ENCODE peak calls at places on chromosomes 11 and 22, in seven cellular contexts. One of them, this sample, is unnamed.

GRCh38 chr11:133726576-133726975 is 118.7 kb downstream of the SPATA19 start:
- DNase-seq in stimulated activated CD4-positive, alpha-beta T cell treated with anti-CD3 and anti-CD28 coated beads, Interleukin-4, amount 100 ng/mL, for 48 hours: no peak
- DNase-seq in Panc1: no peak
- DNase-seq in MG63: no peak
- DNase-seq in CD4-positive, alpha-beta T cell: no peak
- DNase-seq in RPMI7951: no peak
- DNase-seq in fibroblast of the aortic adventitia: no peak
- DNase-seq in this sample: no peak

GRCh38 chr11:16893456-16894076 is 120.6 kb downstream of the PLEKHA7 start:
- DNase-seq in stimulated activated CD4-positive, alpha-beta T cell treated with anti-CD3 and anti-CD28 coated beads, Interleukin-4, amount 100 ng/mL, for 48 hours: no peak
- DNase-seq in Panc1: no peak
- DNase-seq in MG63: no peak
- DNase-seq in CD4-positive, alpha-beta T cell: no peak
- DNase-seq in RPMI7951: no peak
- DNase-seq in fibroblast of the aortic adventitia: no peak
- DNase-seq in this sample: no peak

GRCh38 chr11:45213316-45213665 is 66.9 kb downstream of the PRDM11 start:
- DNase-seq in stimulated activated CD4-positive, alpha-beta T cell treated with anti-CD3 and anti-CD28 coated beads, Interleukin-4, amount 100 ng/mL, for 48 hours: no peak
- DNase-seq in Panc1: no peak
- DNase-seq in MG63: no peak
- DNase-seq in CD4-positive, alpha-beta T cell: no peak
- DNase-seq in RPMI7951: no peak
- DNase-seq in fibroblast of the aortic adventitia: no peak
- DNase-seq in this sample: no peak

GRCh38 chr11:102114032-102114431 is 3.8 kb downstream of the YAP1 start:
- DNase-seq in stimulated activated CD4-positive, alpha-beta T cell treated with anti-CD3 and anti-CD28 coated beads, Interleukin-4, amount 100 ng/mL, for 48 hours: no peak
- DNase-seq in Panc1: no peak
- DNase-seq in MG63: no peak
- DNase-seq in CD4-positive, alpha-beta T cell: no peak
- DNase-seq in RPMI7951: no peak
- DNase-seq in fibroblast of the aortic adventitia: no peak
- DNase-seq in this sample: no peak

GRCh38 chr11:2092464-2092910 is 46.7 kb downstream of the IGF2 start:
- DNase-seq in stimulated activated CD4-positive, alpha-beta T cell treated with anti-CD3 and anti-CD28 coated beads, Interleukin-4, amount 100 ng/mL, for 48 hours: no peak
- DNase-seq in Panc1: no peak
- DNase-seq in MG63: no peak
- DNase-seq in CD4-positive, alpha-beta T cell: no peak
- DNase-seq in RPMI7951: no peak
- DNase-seq in fibroblast of the aortic adventitia: no peak
- DNase-seq in this sample: no peak

GRCh38 chr11:28026634-28027290 is 81.2 kb downstream of the KIF18A start:
- DNase-seq in stimulated activated CD4-positive, alpha-beta T cell treated with anti-CD3 and anti-CD28 coated beads, Interleukin-4, amount 100 ng/mL, for 48 hours: no peak
- DNase-seq in Panc1: no peak
- DNase-seq in MG63: no peak
- DNase-seq in CD4-positive, alpha-beta T cell: no peak
- DNase-seq in RPMI7951: no peak
- DNase-seq in fibroblast of the aortic adventitia: no peak
- DNase-seq in this sample: no peak

GRCh38 chr22:30733081-30733680 is 38.5 kb downstream of the OSBP2 start:
- DNase-seq in stimulated activated CD4-positive, alpha-beta T cell treated with anti-CD3 and anti-CD28 coated beads, Interleukin-4, amount 100 ng/mL, for 48 hours: no peak
- DNase-seq in Panc1: no peak
- DNase-seq in MG63: peak
- DNase-seq in CD4-positive, alpha-beta T cell: no peak
- DNase-seq in RPMI7951: peak
- DNase-seq in fibroblast of the aortic adventitia: peak
- DNase-seq in this sample: peak

GRCh38 chr22:36965716-36966115 is 52.3 kb downstream of the CSF2RB start:
- DNase-seq in stimulated activated CD4-positive, alpha-beta T cell treated with anti-CD3 and anti-CD28 coated beads, Interleukin-4, amount 100 ng/mL, for 48 hours: no peak
- DNase-seq in Panc1: no peak
- DNase-seq in MG63: no peak
- DNase-seq in CD4-positive, alpha-beta T cell: no peak
- DNase-seq in RPMI7951: no peak
- DNase-seq in fibroblast of the aortic adventitia: no peak
- DNase-seq in this sample: no peak

GRCh38 chr22:46721716-46722115 is 16.3 kb downstream of the CERK start:
- DNase-seq in stimulated activated CD4-positive, alpha-beta T cell treated with anti-CD3 and anti-CD28 coated beads, Interleukin-4, amount 100 ng/mL, for 48 hours: no peak
- DNase-seq in Panc1: no peak
- DNase-seq in MG63: no peak
- DNase-seq in CD4-positive, alpha-beta T cell: no peak
- DNase-seq in RPMI7951: no peak
- DNase-seq in fibroblast of the aortic adventitia: no peak
- DNase-seq in this sample: no peak

GRCh38 chr11:44016129-44016528 is 31.7 kb upstream of the ACCSL start:
- DNase-seq in stimulated activated CD4-positive, alpha-beta T cell treated with anti-CD3 and anti-CD28 coated beads, Interleukin-4, amount 100 ng/mL, for 48 hours: no peak
- DNase-seq in Panc1: no peak
- DNase-seq in MG63: peak
- DNase-seq in CD4-positive, alpha-beta T cell: no peak
- DNase-seq in RPMI7951: peak
- DNase-seq in fibroblast of the aortic adventitia: peak
- DNase-seq in this sample: peak

GRCh38 chr11:111748035-111748804 is 18.0 kb downstream of the PPP2R1B start:
- DNase-seq in stimulated activated CD4-positive, alpha-beta T cell treated with anti-CD3 and anti-CD28 coated beads, Interleukin-4, amount 100 ng/mL, for 48 hours: no peak
- DNase-seq in Panc1: no peak
- DNase-seq in MG63: no peak
- DNase-seq in CD4-positive, alpha-beta T cell: no peak
- DNase-seq in RPMI7951: no peak
- DNase-seq in fibroblast of the aortic adventitia: no peak
- DNase-seq in this sample: no peak

GRCh38 chr22:45680932-45681700 is 9.5 kb downstream of the ATXN10 start:
- DNase-seq in stimulated activated CD4-positive, alpha-beta T cell treated with anti-CD3 and anti-CD28 coated beads, Interleukin-4, amount 100 ng/mL, for 48 hours: no peak
- DNase-seq in Panc1: no peak
- DNase-seq in MG63: no peak
- DNase-seq in CD4-positive, alpha-beta T cell: no peak
- DNase-seq in RPMI7951: peak
- DNase-seq in fibroblast of the aortic adventitia: peak
- DNase-seq in this sample: peak

GRCh38 chr11:118216621-118217526 is 7.9 kb downstream of the JAML start:
- DNase-seq in stimulated activated CD4-positive, alpha-beta T cell treated with anti-CD3 and anti-CD28 coated beads, Interleukin-4, amount 100 ng/mL, for 48 hours: peak
- DNase-seq in Panc1: no peak
- DNase-seq in MG63: no peak
- DNase-seq in CD4-positive, alpha-beta T cell: no peak
- DNase-seq in RPMI7951: no peak
- DNase-seq in fibroblast of the aortic adventitia: no peak
- DNase-seq in this sample: no peak

GRCh38 chr22:19759459-19759993 is 1.1 kb upstream of the TBX1 start:
- DNase-seq in stimulated activated CD4-positive, alpha-beta T cell treated with anti-CD3 and anti-CD28 coated beads, Interleukin-4, amount 100 ng/mL, for 48 hours: no peak
- DNase-seq in Panc1: no peak
- DNase-seq in MG63: peak
- DNase-seq in CD4-positive, alpha-beta T cell: no peak
- DNase-seq in RPMI7951: no peak
- DNase-seq in fibroblast of the aortic adventitia: no peak
- DNase-seq in this sample: no peak

GRCh38 chr11:16820324-16821092 is 82.1 kb downstream of the C11orf58 start:
- DNase-seq in stimulated activated CD4-positive, alpha-beta T cell treated with anti-CD3 and anti-CD28 coated beads, Interleukin-4, amount 100 ng/mL, for 48 hours: peak
- DNase-seq in Panc1: peak
- DNase-seq in MG63: peak
- DNase-seq in CD4-positive, alpha-beta T cell: peak
- DNase-seq in RPMI7951: peak
- DNase-seq in fibroblast of the aortic adventitia: peak
- DNase-seq in this sample: peak

This sample was measured in HT1080.